ENCODE peak calls at places on chromosome 14, in five cellular contexts. W is omental fat pad, T is progenitor cell of endocrine pancreas, K is A549, R is Caco-2. C is an unnamed sample.

GRCh38 chr14:55129086-55129427 is at the start of gene LGALS3:
- DNase-seq in W (peak), T (peak), K (peak), R (peak), C (no peak)

GRCh38 chr14:94022532-94023411 is 3.4 kb upstream of the OTUB2 start:
- DNase-seq in W (no peak), T (no peak), K (no peak), R (no peak), C (no peak)

GRCh38 chr14:44914849-44915248 is 46.9 kb downstream of the KLHL28 start:
- DNase-seq in W (no peak), T (no peak), K (no peak), R (no peak), C (no peak)

GRCh38 chr14:96255501-96256366 is at the start of gene BDKRB1:
- DNase-seq in W (no peak), T (no peak), K (no peak), R (no peak), C (no peak)

GRCh38 chr14:86038401-86038985 is 508.5 kb downstream of the FLRT2 start:
- DNase-seq in W (no peak), T (peak), K (peak), R (peak), C (peak)

GRCh38 chr14:68846466-68846865 is 53.6 kb upstream of the ZFP36L1 start:
- DNase-seq in W (no peak), T (no peak), K (no peak), R (no peak), C (no peak)

GRCh38 chr14:58805605-58806358 is 168.0 kb downstream of the DACT1 start:
- DNase-seq in W (no peak), T (no peak), K (no peak), R (no peak), C (no peak)

GRCh38 chr14:104093366-104094055 is 8.0 kb downstream of the ASPG start:
- DNase-seq in W (no peak), T (no peak), K (no peak), R (no peak), C (no peak)

GRCh38 chr14:57462551-57462950 is 31.1 kb downstream of the CCDC198 start:
- DNase-seq in W (no peak), T (no peak), K (peak), R (no peak), C (no peak)

GRCh38 chr14:99909500-99910064 is 116.4 kb downstream of the EML1 start:
- DNase-seq in W (no peak), T (no peak), K (no peak), R (no peak), C (no peak)

GRCh38 chr14:96059519-96060135 is 20.5 kb downstream of the C14orf132 start:
- DNase-seq in W (no peak), T (no peak), K (no peak), R (no peak), C (no peak)

GRCh38 chr14:24132976-24133375 is 2.5 kb downstream of the FITM1 start:
- DNase-seq in W (no peak), T (no peak), K (no peak), R (no peak), C (no peak)

GRCh38 chr14:103334644-103335603 is 887 bp downstream of the EIF5 start:
- DNase-seq in W (peak), T (peak), K (no peak), R (peak), C (peak)

GRCh38 chr14:103199141-103199540 is 75.9 kb downstream of the TNFAIP2 start:
- DNase-seq in W (no peak), T (no peak), K (no peak), R (no peak), C (no peak)

GRCh38 chr14:68693926-68694325 is 98.9 kb downstream of the ZFP36L1 start:
- DNase-seq in W (no peak), T (no peak), K (no peak), R (no peak), C (no peak)

GRCh38 chr14:94028450-94028826 is 2.3 kb downstream of the OTUB2 start:
- DNase-seq in W (no peak), T (no peak), K (no peak), R (no peak), C (no peak)

GRCh38 chr14:58362798-58363412 is 32.8 kb upstream of the TOMM20L start:
- DNase-seq in W (no peak), T (no peak), K (peak), R (no peak), C (no peak)

GRCh38 chr14:61101803-61102548 is 120.9 kb downstream of the SLC38A6 start:
- DNase-seq in W (no peak), T (no peak), K (no peak), R (no peak), C (no peak)

GRCh38 chr14:74333909-74334308 is 14.4 kb upstream of the VRTN start:
- DNase-seq in W (no peak), T (no peak), K (no peak), R (no peak), C (no peak)

GRCh38 chr14:61638595-61639391 is 56.5 kb upstream of the HIF1A start:
- DNase-seq in W (no peak), T (no peak), K (no peak), R (no peak), C (no peak)

GRCh38 chr14:81727243-81727642 is 193.6 kb upstream of the SEL1L start:
- DNase-seq in W (no peak), T (no peak), K (no peak), R (no peak), C (no peak)

GRCh38 chr14:69501362-69501964 is 16.9 kb downstream of the PLEKHD1 start:
- DNase-seq in W (no peak), T (no peak), K (no peak), R (no peak), C (no peak)

GRCh38 chr14:86824167-86824566 is 1168.8 kb downstream of the GALC start:
- DNase-seq in W (no peak), T (no peak), K (no peak), R (no peak), C (no peak)

GRCh38 chr14:23301969-23302289 is 730 bp downstream of the PPP1R3E start:
- DNase-seq in W (no peak), T (no peak), K (no peak), R (no peak), C (no peak)

DNA sequence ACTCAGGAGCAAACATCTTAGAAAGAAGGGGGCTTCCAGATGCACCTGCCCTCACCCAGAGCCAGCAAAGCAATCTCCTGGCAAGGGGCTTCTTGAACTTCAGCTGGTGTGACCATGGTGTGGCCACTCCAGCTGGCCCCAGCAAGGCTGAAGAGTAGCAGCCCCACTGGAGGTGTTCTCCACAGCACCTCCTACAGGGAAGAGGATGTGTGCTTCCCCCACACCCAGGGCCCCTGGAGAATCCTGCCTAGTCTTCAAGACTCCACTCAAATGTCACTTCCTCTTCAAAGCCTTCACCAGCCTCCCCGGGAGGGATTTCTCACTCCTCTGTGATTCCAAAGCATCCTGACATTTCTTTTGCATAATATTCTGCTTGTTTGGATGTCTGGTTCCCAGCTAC is 8.5 kb downstream of the RAB15 start:
- DNase-seq in W (no peak), T (no peak), K (no peak), R (no peak), C (no peak)
- TF ChIP-seq CTCF in W (no peak), T (no peak), K (no peak), R (no peak), C (no peak)

GRCh38 chr14:101088395-101088667 is 184.8 kb upstream of the RTL1 start:
- DNase-seq in W (no peak), T (no peak), K (no peak), R (no peak), C (no peak)
- TF ChIP-seq CTCF in W (no peak), T (no peak), K (no peak), R (no peak), C (no peak)

GRCh38 chr14:92690171-92691011 is 58.0 kb downstream of the LGMN start:
- DNase-seq in W (no peak), T (peak), K (peak), R (no peak), C (no peak)
- TF ChIP-seq CTCF in W (no peak), T (peak), K (peak), R (peak), C (no peak)

DNA sequence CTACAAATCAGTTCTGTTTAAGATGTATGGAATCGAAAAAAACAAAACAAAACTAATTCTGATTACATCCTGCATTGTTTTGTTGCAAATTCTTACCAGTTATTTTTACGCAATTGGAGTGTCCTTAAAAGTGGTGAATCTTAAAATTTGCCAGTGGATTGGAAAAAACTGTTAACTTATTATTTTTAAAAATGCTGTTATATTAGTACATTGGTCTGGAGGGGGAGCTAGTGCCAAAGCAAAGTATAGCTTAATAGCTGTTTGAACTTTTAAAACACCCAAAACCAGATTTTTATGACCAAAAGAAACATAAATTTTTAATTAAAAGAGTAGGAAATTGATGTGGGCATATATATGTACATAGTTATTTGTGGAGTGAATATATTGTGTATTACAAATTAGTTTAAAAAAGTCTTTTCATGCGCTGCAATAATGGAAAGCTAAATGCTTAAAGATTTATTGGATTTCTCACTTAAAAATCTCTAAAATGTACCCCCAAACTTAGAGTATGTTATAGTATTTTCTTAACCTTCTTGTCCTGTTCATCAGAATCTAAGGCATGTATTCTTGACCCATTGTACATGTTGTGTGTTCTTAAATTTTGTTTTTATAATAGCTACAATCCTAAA is 2.5 kb downstream of the FUT8 start:
- DNase-seq in W (no peak), T (no peak), K (peak), R (no peak), C (no peak)
- TF ChIP-seq CTCF in W (no peak), T (peak), K (peak), R (peak), C (peak)

GRCh38 chr14:28599191-28599590 is 167.4 kb upstream of the FOXG1 start:
- DNase-seq in W (no peak), T (no peak), K (no peak), R (no peak), C (no peak)

GRCh38 chr14:28599605-28600004 is 167.0 kb upstream of the FOXG1 start:
- DNase-seq in W (no peak), T (no peak), K (no peak), R (no peak), C (no peak)

GRCh38 chr14:28596336-28596735 is 170.3 kb upstream of the FOXG1 start:
- DNase-seq in W (no peak), T (no peak), K (no peak), R (no peak), C (no peak)
- TF ChIP-seq CTCF in W (no peak), T (no peak), K (no peak), R (no peak), C (no peak)

GRCh38 chr14:70855486-70855885 is 46.2 kb upstream of the MAP3K9 start:
- DNase-seq in W (no peak), T (no peak), K (no peak), R (no peak), C (no peak)

GRCh38 chr14:70856851-70857498 is 47.7 kb upstream of the MAP3K9 start:
- DNase-seq in W (no peak), T (no peak), K (no peak), R (no peak), C (no peak)

GRCh38 chr14:70857499-70857895 is 48.2 kb upstream of the MAP3K9 start:
- DNase-seq in W (no peak), T (no peak), K (no peak), R (no peak), C (no peak)

GRCh38 chr14:70858641-70859040 is 48.6 kb upstream of the PCNX1 start:
- DNase-seq in W (no peak), T (no peak), K (no peak), R (no peak), C (no peak)
- TF ChIP-seq CTCF in W (no peak), T (no peak), K (no peak), R (peak), C (no peak)